ENCODE peak calls at places on chromosome 17, in five cellular contexts. K is WTC11; B is endothelial cell; T is type B pancreatic cell; N is stimulated activated CD4-positive, alpha-beta T cell treated with anti-CD3 and anti-CD28 coated beads, Interleukin-2, amount 100 ng/mL, for 24 hours. Q is an unnamed sample.

GRCh38 chr17:14323522-14323981 is 22.7 kb downstream of the HS3ST3B1 start:
- DNase-seq in K (no peak), B (no peak), T (no peak), N (no peak), Q (no peak)

GRCh38 chr17:10130263-10130662 is 68.1 kb downstream of the GAS7 start:
- DNase-seq in K (no peak), B (no peak), T (no peak), N (no peak), Q (no peak)

GRCh38 chr17:14926526-14927122 is 338.5 kb downstream of the PMP22 start:
- DNase-seq in K (peak; percentile 45), B (peak; percentile 62), T (no peak), N (peak; percentile 35), Q (no peak)

GRCh38 chr17:68020451-68020779 is 15.1 kb upstream of the KPNA2 start:
- DNase-seq in K (no peak), B (no peak), T (no peak), N (no peak), Q (no peak)

GRCh38 chr17:30571921-30572320 is 94.7 kb downstream of the GOSR1 start:
- DNase-seq in K (no peak), B (no peak), T (no peak), N (no peak), Q (no peak)

GRCh38 chr17:2335726-2336214 is 487 bp downstream of the TSR1 start:
- DNase-seq in K (no peak), B (peak; percentile 16), T (no peak), N (peak; percentile 18), Q (no peak)

GRCh38 chr17:4480929-4481898 is 17.5 kb upstream of the SPNS2 start:
- DNase-seq in K (no peak), B (no peak), T (no peak), N (peak; percentile 49), Q (no peak)

GRCh38 chr17:73390221-73390620 is 78.4 kb upstream of the CDC42EP4 start:
- DNase-seq in K (no peak), B (no peak), T (no peak), N (no peak), Q (no peak)

GRCh38 chr17:59504821-59505220 is 60.6 kb upstream of the DHX40 start:
- DNase-seq in K (no peak), B (no peak), T (peak; percentile 40), N (no peak), Q (no peak)

GRCh38 chr17:74526681-74527080 is 4.6 kb downstream of the CD300LB start:
- DNase-seq in K (no peak), B (no peak), T (peak; percentile 16), N (no peak), Q (peak; percentile 21)

GRCh38 chr17:321386-321941 is 31.1 kb downstream of the RPH3AL start:
- DNase-seq in K (no peak), B (no peak), T (no peak), N (no peak), Q (no peak)

GRCh38 chr17:42548070-42548837 is 4.5 kb upstream of the HSD17B1 start:
- DNase-seq in K (peak; percentile 97), B (peak; percentile 76), T (peak; percentile 87), N (peak; percentile 89), Q (no peak)

GRCh38 chr17:9984768-9985167 is 79.7 kb upstream of the RCVRN start:
- DNase-seq in K (no peak), B (no peak), T (no peak), N (no peak), Q (no peak)

GRCh38 chr17:47709594-47709993 is 15.6 kb downstream of the TBKBP1 start:
- DNase-seq in K (no peak), B (no peak), T (no peak), N (no peak), Q (no peak)

Q was measured in esophagus muscularis mucosa.